ENCODE peak calls at places on chromosomes 4 and X, in four cellular contexts. J is CD8-positive, alpha-beta T cell; F is transverse colon; Q is activated B cell treated with CpG ODN at 0.5 μM for 24 hours. D is an unnamed sample.

GRCh38 chrX:47809065-47809788 is 27.5 kb upstream of the ZNF81 start:
- DNase-seq in J (no peak), F (no peak), Q (no peak), D (no peak)

GRCh38 chr4:153781717-153782416 is 7.0 kb downstream of the SFRP2 start:
- DNase-seq in J (no peak), F (no peak), Q (no peak), D (no peak)

GRCh38 chr4:67712650-67713530 is 11.9 kb upstream of the UBA6 start:
- DNase-seq in J (no peak), F (no peak), Q (no peak), D (no peak)

GRCh38 chr4:139622856-139623255 is 42.8 kb upstream of the MGST2 start:
- DNase-seq in J (no peak), F (no peak), Q (no peak), D (no peak)

GRCh38 chrX:45719751-45720501 is 519.2 kb upstream of the DIPK2B start:
- DNase-seq in J (no peak), F (no peak), Q (no peak), D (no peak)

GRCh38 chrX:13821740-13822139 is 4.8 kb upstream of the GPM6B start:
- DNase-seq in J (no peak), F (no peak), Q (no peak), D (no peak)

GRCh38 chrX:149470960-149471359 is 34.1 kb downstream of the IDS start:
- DNase-seq in J (peak; percentile 59), F (peak; percentile 73), Q (peak; percentile 34), D (peak; percentile 53)

GRCh38 chr4:147479817-147480216 is 1.1 kb upstream of the EDNRA start:
- DNase-seq in J (no peak), F (no peak), Q (no peak), D (no peak)

GRCh38 chr4:148204171-148204570 is 238.0 kb downstream of the NR3C2 start:
- DNase-seq in J (no peak), F (no peak), Q (no peak), D (no peak)

GRCh38 chrX:53048169-53049126 is at the start of gene GPR173:
- DNase-seq in J (no peak), F (peak; percentile 21), Q (no peak), D (no peak)

GRCh38 chr4:110663206-110663605 is 40.3 kb upstream of the PITX2 start:
- DNase-seq in J (no peak), F (no peak), Q (no peak), D (no peak)

GRCh38 chrX:9447906-9448305 is 17.0 kb upstream of the TBL1X start:
- DNase-seq in J (no peak), F (no peak), Q (no peak), D (no peak)

GRCh38 chr4:118904935-118905334 is 16.3 kb downstream of the SYNPO2 start:
- DNase-seq in J (no peak), F (no peak), Q (no peak), D (no peak)

GRCh38 chr4:52660643-52661042 is 1.5 kb upstream of the USP46 start:
- DNase-seq in J (no peak), F (no peak), Q (no peak), D (no peak)

GRCh38 chrX:49184294-49185061 is 1.7 kb downstream of the PRICKLE3 start:
- DNase-seq in J (peak; percentile 19), F (peak; percentile 95), Q (peak; percentile 24), D (peak; percentile 80)

GRCh38 chr4:187464561-187464960 is 531.0 kb upstream of the ZFP42 start:
- DNase-seq in J (no peak), F (no peak), Q (no peak), D (no peak)

GRCh38 chrX:7139202-7140081 is 8.1 kb upstream of the STS start:
- DNase-seq in J (no peak), F (no peak), Q (no peak), D (no peak)

GRCh38 chr4:74474345-74475099 is 29.6 kb downstream of the AREG start:
- DNase-seq in J (no peak), F (no peak), Q (no peak), D (no peak)

GRCh38 chr4:166957451-166957850 is 276.8 kb downstream of the SPOCK3 start:
- DNase-seq in J (no peak), F (no peak), Q (no peak), D (no peak)

GRCh38 chrX:114841051-114841450 is 176.4 kb downstream of the IL13RA2 start:
- DNase-seq in J (no peak), F (no peak), Q (no peak), D (no peak)

GRCh38 chr4:116849620-116850019 is 235.8 kb downstream of the TRAM1L1 start:
- DNase-seq in J (no peak), F (no peak), Q (no peak), D (no peak)

GRCh38 chr4:2331519-2332200 is 69.8 kb upstream of the MXD4 start:
- DNase-seq in J (no peak), F (no peak), Q (no peak), D (no peak)

GRCh38 chr4:2332201-2332975 is 70.5 kb upstream of the MXD4 start:
- DNase-seq in J (no peak), F (no peak), Q (no peak), D (no peak)

GRCh38 chr4:2331043-2331420 is 69.1 kb upstream of the MXD4 start:
- DNase-seq in J (no peak), F (no peak), Q (no peak), D (no peak)

GRCh38 chr4:2332976-2333319 is 71.0 kb upstream of the MXD4 start:
- DNase-seq in J (no peak), F (no peak), Q (no peak), D (no peak)

DNA sequence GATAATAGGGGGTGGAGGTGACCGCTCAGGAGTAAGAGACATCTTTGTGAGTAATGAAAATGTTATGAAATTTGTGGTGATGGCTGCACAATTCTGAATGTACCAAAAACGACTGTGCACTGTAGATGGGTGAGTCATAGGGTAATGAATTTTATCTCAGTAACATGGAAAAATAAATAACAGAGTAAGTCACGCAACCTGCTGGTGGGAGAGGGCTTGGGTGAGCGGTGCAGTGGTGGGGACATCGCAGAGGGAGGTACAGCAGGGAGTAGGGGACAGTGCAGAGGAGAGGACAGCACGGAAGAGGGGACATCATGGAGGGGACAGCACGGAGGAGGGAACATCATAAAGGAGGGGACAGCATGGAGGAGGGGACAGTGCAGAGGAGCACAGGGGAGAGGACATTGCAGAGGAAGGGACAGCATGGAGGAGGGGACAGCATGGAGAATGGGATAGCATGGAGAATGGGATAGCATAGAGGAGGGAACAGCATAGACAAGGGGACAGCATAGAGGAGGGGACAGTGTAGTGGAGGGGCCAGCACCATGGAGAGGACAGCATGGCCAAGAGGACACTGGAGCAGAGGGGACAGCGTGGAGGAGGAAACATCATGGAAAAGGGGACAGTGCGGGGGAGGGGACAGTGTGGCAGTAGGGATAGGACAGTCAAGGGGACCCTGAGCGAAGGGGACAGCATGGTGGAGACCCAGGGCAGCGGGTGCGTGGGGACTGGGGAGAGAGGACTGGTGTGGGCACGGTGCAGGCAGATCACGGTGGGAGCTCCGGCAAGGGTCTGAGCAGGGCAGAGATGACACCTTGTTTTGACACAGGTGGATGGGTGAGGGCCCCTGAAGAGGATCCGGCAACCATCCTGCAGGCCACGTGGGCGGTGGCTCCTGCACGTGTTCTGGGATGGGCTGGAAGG is 68.5 kb upstream of the MXD4 start:
- DNase-seq in J (no peak), F (no peak), Q (no peak), D (no peak)
- TF ChIP-seq CTCF in J (no peak), F (no peak), Q (no peak), D (no peak)

DNA sequence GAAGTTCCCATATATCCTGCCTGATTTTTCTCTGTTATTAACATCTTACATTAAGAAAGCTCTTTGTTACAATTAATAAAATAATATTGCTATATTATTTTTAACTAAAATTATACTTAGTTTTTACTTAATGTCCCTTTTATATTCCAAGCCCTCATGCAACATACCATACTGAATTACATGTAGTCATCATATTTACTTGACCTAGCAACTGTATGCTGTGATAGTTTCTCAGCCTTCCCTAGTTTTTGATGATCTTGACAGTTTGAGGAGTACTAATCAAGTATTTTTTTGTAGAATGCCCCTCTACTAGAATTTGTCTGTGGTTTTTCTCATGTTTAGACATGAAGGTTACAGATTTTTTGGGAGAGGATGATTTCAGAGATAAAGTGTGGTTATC is 1503.8 kb upstream of the PABPC4L start:
- DNase-seq in J (no peak), F (no peak), Q (no peak), D (no peak)
- TF ChIP-seq CTCF in J (no peak), F (no peak), Q (no peak), D (no peak)

GRCh38 chrX:68498044-68498507 is 775 bp upstream of the YIPF6 start:
- DNase-seq in J (no peak), F (no peak), Q (no peak), D (no peak)
- TF ChIP-seq CTCF in J (no peak), F (no peak), Q (no peak), D (no peak)

GRCh38 chr4:6732441-6733357 is 16.7 kb downstream of the BLOC1S4 start:
- DNase-seq in J (no peak), F (peak; percentile 68), Q (no peak), D (no peak)
- TF ChIP-seq CTCF in J (no peak), F (no peak), Q (no peak), D (no peak)

DNA sequence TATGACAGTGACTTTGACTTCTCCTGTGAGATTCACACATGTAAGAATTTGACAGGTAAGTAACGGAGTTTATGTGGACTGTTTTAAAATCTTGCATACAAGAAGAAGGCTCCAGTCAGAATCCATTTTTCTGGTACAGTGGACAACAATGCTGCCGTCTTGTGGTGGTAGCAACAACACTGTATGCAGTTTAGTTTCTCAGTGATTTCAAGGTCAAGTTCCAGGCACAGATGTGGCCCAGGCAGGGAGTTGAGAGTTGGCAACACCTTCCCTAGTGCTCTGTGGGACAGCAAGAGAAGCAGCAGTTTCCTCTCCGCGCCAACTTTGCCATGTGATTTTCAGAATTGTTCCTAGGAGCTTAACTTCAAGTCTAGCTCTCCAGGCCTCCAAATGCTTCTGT is 56.0 kb upstream of the STPG2 start:
- DNase-seq in J (no peak), F (no peak), Q (no peak), D (no peak)
- TF ChIP-seq CTCF in J (no peak), F (no peak), Q (no peak), D (no peak)

GRCh38 chr4:89558147-89558546 is 250.5 kb upstream of the GPRIN3 start:
- DNase-seq in J (no peak), F (no peak), Q (no peak), D (no peak)
- TF ChIP-seq CTCF in J (peak; percentile 10), F (no peak), Q (no peak), D (no peak)

DNA sequence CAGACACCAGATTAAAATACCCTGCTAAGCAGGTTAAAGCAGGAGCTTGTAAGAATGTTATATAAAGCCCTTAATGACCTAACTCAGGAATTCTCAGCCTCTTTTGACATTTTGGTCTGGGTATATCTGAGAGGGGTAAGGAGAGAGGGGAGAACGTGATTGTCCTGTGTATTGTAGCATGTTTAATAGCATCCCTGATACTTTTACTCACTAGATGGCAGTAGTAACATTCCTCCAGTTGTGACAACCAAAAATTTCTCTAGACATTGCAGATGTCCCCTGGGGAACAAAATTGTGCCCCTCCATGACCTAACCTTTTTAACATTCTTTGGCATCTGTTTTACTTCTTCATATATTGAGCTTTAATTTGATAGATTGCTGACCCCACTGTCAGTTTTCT is 17.9 kb downstream of the SMARCA5 start:
- DNase-seq in J (no peak), F (no peak), Q (no peak), D (no peak)
- TF ChIP-seq CTCF in J (peak; percentile 15), F (no peak), Q (no peak), D (no peak)

GRCh38 chr4:19850909-19851308 is 400.8 kb upstream of the SLIT2 start:
- DNase-seq in J (no peak), F (no peak), Q (no peak), D (no peak)
- TF ChIP-seq CTCF in J (no peak), F (no peak), Q (no peak), D (no peak)